ENCODE peak calls at places on chromosomes 16 and 17, in six cellular contexts. T is esophagus squamous epithelium, R is AG10803, E is heart right ventricle, G is astrocyte of the cerebellum, L is lower lobe of right lung. C is an unnamed sample.

GRCh38 chr17:65723356-65723928 is 162.0 kb upstream of the AXIN2 start:
- DNase-seq in T (no peak), R (peak), E (no peak), G (no peak), L (no peak), C (peak)

GRCh38 chr17:2710804-2711607 is 558 bp downstream of the CLUH start:
- DNase-seq in T (no peak), R (no peak), E (no peak), G (no peak), L (peak), C (peak)

GRCh38 chr17:17108681-17109049 is 66.4 kb downstream of the MPRIP start:
- DNase-seq in T (no peak), R (no peak), E (no peak), G (no peak), L (peak), C (peak)

GRCh38 chr17:427327-427726 is 74.7 kb upstream of the RPH3AL start:
- DNase-seq in T (no peak), R (no peak), E (no peak), G (no peak), L (no peak), C (no peak)

GRCh38 chr16:64627288-64627687 is 494.6 kb downstream of the CDH11 start:
- DNase-seq in T (no peak), R (no peak), E (no peak), G (no peak), L (no peak), C (no peak)

GRCh38 chr17:1629647-1630310 is 1.1 kb upstream of the SLC43A2 start:
- DNase-seq in T (no peak), R (peak), E (peak), G (no peak), L (peak), C (peak)

GRCh38 chr17:82884923-82885322 is 45.1 kb upstream of the ZNF750 start:
- DNase-seq in T (no peak), R (no peak), E (no peak), G (no peak), L (no peak), C (no peak)

GRCh38 chr16:8878523-8878911 is 3.6 kb upstream of the LITAFD start:
- DNase-seq in T (no peak), R (peak), E (no peak), G (no peak), L (no peak), C (peak)

GRCh38 chr17:49984776-49985175 is 10.2 kb downstream of the DLX3 start:
- DNase-seq in T (no peak), R (no peak), E (no peak), G (no peak), L (no peak), C (no peak)

GRCh38 chr17:73286863-73287296 is 24.9 kb downstream of the CDC42EP4 start:
- DNase-seq in T (no peak), R (no peak), E (no peak), G (peak), L (no peak), C (peak)

GRCh38 chr17:38539386-38539785 is 66.4 kb downstream of the SRCIN1 start:
- DNase-seq in T (no peak), R (no peak), E (no peak), G (no peak), L (no peak), C (no peak)

GRCh38 chr17:61574542-61575351 is 16.3 kb downstream of the NACA2 start:
- DNase-seq in T (no peak), R (peak), E (no peak), G (peak), L (no peak), C (peak)

GRCh38 chr17:7849185-7850117 is 5.4 kb upstream of the TMEM88 start:
- DNase-seq in T (no peak), R (no peak), E (no peak), G (no peak), L (peak), C (no peak)

GRCh38 chr17:28725166-28725659 is 820 bp downstream of the TLCD1 start:
- DNase-seq in T (no peak), R (peak), E (no peak), G (no peak), L (no peak), C (peak)

GRCh38 chr16:81821422-81822128 is 42.5 kb downstream of the PLCG2 start:
- DNase-seq in T (no peak), R (no peak), E (no peak), G (no peak), L (no peak), C (no peak)

GRCh38 chr17:73156166-73156840 is 8.5 kb upstream of the SSTR2 start:
- DNase-seq in T (no peak), R (peak), E (peak), G (no peak), L (peak), C (peak)

GRCh38 chr16:1102921-1103648 is 7.0 kb upstream of the C1QTNF8 start:
- DNase-seq in T (no peak), R (peak), E (peak), G (no peak), L (peak), C (peak)

GRCh38 chr17:57783338-57783742 is 38.2 kb upstream of the CCDC182 start:
- DNase-seq in T (no peak), R (peak), E (peak), G (no peak), L (peak), C (peak)

GRCh38 chr17:43857141-43857540 is 10.2 kb downstream of the CD300LG start:
- DNase-seq in T (no peak), R (no peak), E (no peak), G (no peak), L (no peak), C (no peak)

GRCh38 chr16:2031081-2031577 is 4.4 kb downstream of the NHERF2 start:
- DNase-seq in T (no peak), R (no peak), E (peak), G (no peak), L (no peak), C (no peak)

GRCh38 chr16:4616047-4616811 is 1.5 kb upstream of the UBALD1 start:
- DNase-seq in T (peak), R (peak), E (peak), G (peak), L (peak), C (peak)

GRCh38 chr16:66549284-66550131 is at the start of gene TK2:
- DNase-seq in T (no peak), R (peak), E (peak), G (no peak), L (peak), C (peak)

GRCh38 chr17:76072149-76072858 is at the start of gene SRP68:
- DNase-seq in T (peak), R (peak), E (peak), G (peak), L (peak), C (peak)

GRCh38 chr16:10624527-10624926 is 44.1 kb upstream of the EMP2 start:
- DNase-seq in T (no peak), R (no peak), E (no peak), G (no peak), L (peak), C (no peak)

GRCh38 chr17:78992542-78993212 is 13.0 kb upstream of the LGALS3BP start:
- DNase-seq in T (no peak), R (no peak), E (no peak), G (no peak), L (no peak), C (peak)

GRCh38 chr17:58960068-58960467 is 146.6 kb downstream of the TRIM37 start:
- DNase-seq in T (no peak), R (peak), E (no peak), G (peak), L (no peak), C (peak)

GRCh38 chr16:993731-994130 is 12.2 kb downstream of the SOX8 start:
- DNase-seq in T (no peak), R (no peak), E (no peak), G (no peak), L (no peak), C (no peak)

GRCh38 chr17:32319548-32319905 is 22.4 kb downstream of the C17orf75 start:
- DNase-seq in T (peak), R (peak), E (peak), G (peak), L (peak), C (no peak)

GRCh38 chr17:29665480-29665807 is 42.7 kb upstream of the CORO6 start:
- DNase-seq in T (no peak), R (no peak), E (no peak), G (no peak), L (no peak), C (no peak)

DNA sequence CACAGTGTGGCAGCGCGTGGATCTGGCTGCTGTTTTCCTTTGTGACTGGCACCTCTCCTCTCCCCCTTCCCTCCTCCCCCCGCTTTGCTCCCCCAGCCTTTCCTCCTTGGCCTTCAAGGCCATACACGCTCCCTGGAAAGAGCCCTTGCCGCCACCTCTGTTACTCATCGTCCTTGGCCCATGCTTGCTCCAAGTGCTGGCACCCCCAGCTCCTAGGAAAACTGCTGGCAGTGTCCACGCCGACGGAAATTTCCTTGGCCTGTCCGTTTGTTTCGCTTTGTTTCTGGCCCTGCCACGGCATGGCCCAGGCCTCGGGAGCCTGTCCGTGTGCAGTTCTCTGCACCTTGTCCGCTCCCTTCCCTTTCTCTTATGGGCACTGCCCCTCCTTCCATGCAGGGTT is 18.0 kb downstream of the CA5A start:
- DNase-seq in T (no peak), R (peak), E (no peak), G (no peak), L (no peak), C (peak)
- H3K4me3 ChIP-seq in T (peak), R (peak), E (peak), G (no peak), L (no peak), C (no peak)

GRCh38 chr17:34980681-34981537 is 597 bp downstream of the LIG3 start:
- DNase-seq in T (peak), R (peak), E (peak), G (peak), L (peak), C (peak)
- TF ChIP-seq CTCF in T (no peak), R (peak), E (peak), G (peak), L (peak), C (peak)

DNA sequence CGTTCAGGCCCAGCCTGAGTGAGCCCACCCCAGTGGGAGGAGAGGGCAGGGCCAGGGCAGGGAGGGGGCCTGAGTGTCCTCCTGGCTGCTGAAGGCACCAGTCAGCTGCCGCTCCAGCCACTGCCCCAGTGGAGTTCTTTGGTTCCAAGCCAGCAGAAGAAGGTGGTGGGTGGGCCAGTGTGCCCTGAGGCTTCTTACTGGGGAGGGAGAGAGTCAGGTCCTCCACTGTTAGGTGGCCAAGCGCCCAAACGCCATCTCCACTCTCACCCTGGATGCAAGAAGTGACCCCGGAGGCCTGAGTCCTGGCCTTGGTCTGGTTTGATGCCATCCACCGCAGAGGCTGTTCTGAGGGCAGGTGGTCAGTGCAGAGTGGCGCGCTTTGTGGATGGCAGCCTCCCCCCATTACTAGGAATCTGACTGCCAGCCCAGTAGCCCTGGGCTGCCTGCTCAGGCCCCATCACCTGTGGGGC is 2.2 kb downstream of the RNF213 start:
- DNase-seq in T (no peak), R (no peak), E (no peak), G (no peak), L (no peak), C (no peak)
- H3K4me3 ChIP-seq in T (peak), R (peak), E (peak), G (no peak), L (peak), C (peak)

DNA sequence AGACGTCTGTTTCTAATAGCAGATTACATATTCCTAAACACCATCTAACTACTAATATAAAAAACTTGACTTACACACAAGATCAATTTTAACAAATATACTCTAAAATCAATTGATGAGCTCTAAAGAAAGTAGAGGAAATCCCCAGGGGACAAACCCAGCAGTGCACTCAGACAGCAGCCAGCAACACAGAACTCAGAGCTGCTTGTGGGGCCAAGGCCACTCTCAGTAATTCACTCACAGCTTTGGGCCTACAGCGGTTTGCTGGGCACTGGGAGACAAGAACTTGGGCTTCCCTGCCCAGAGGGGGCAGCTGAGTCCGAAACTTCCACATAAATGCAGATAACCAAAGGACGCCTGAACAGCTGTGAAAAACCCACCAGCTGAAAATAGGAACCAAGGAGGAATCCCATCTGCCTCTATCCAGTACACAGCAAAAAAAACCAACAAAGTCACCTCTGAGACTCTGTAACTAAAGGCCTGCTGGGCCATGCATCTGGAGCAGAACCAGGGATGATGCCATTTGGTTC is 21.4 kb downstream of the NPLOC4 start:
- DNase-seq in T (no peak), R (no peak), E (no peak), G (no peak), L (peak), C (no peak)
- TF ChIP-seq CTCF in T (no peak), R (no peak), E (no peak), G (no peak), L (no peak), C (no peak)

GRCh38 chr17:37430051-37430591 is 23.4 kb downstream of the TADA2A start:
- DNase-seq in T (no peak), R (peak), E (no peak), G (no peak), L (no peak), C (peak)
- H3K4me3 ChIP-seq in T (no peak), R (no peak), E (no peak), G (no peak), L (no peak), C (no peak)

GRCh38 chr17:81393684-81394376 is 1.4 kb upstream of the BAHCC1 start:
- DNase-seq in T (peak), R (peak), E (peak), G (peak), L (peak), C (peak)

GRCh38 chr17:81394377-81394747 is 895 bp upstream of the BAHCC1 start:
- DNase-seq in T (no peak), R (no peak), E (no peak), G (no peak), L (no peak), C (no peak)

GRCh38 chr17:81396278-81396721 is 1.0 kb downstream of the BAHCC1 start:
- DNase-seq in T (no peak), R (peak), E (no peak), G (no peak), L (no peak), C (no peak)

GRCh38 chr17:81395600-81396277 is 482 bp downstream of the BAHCC1 start:
- DNase-seq in T (no peak), R (no peak), E (no peak), G (no peak), L (no peak), C (no peak)

DNA sequence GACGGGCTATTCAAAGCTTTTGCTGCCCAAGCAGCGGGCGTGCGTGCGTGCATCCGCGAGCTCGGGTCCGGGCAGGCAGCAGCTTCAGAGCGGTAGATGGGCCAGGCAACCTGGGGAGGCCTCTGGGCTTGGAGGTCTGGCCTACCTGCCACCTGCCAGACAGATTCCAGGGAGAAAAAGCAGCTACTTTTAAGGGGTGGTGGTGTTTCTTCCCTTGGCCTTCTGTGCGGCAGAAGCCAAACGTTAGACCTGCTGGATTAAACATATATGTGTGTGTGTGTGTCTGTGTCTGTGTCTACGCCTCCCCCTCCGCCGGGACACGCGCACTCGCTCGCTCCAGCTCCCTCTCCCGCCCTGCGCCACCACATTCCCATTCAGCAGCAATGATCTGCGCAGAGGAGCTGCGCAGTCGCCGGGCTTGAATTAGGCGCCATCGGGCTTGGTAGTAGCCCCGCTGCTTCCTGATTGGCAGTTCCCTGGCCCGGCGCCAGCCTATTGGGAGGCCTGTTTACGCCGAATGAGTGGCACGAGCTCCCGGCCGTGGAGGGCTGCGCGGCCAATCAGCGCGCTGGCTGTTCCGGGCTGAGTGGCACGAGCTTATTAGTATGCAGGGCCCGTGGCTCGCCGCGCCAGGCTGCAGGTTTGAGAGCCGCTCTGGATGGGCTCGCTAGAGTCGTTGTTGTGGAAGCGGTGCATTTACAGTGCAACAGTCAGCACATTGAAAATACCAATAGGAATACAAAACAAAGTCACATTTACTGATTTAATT is at the start of gene BAHCC1:
- DNase-seq in T (peak), R (peak), E (peak), G (peak), L (peak), C (peak)
- TF ChIP-seq CTCF in T (no peak), R (no peak), E (no peak), G (no peak), L (no peak), C (no peak)

GRCh38 chr16:6103561-6103960 is 1006.0 kb upstream of the EEF2KMT start:
- DNase-seq in T (no peak), R (no peak), E (no peak), G (no peak), L (no peak), C (no peak)

GRCh38 chr16:6106061-6106460 is 1008.5 kb upstream of the EEF2KMT start:
- DNase-seq in T (no peak), R (no peak), E (no peak), G (no peak), L (no peak), C (no peak)

GRCh38 chr16:6104423-6104822 is 1006.8 kb upstream of the EEF2KMT start:
- DNase-seq in T (no peak), R (no peak), E (no peak), G (no peak), L (no peak), C (no peak)

DNA sequence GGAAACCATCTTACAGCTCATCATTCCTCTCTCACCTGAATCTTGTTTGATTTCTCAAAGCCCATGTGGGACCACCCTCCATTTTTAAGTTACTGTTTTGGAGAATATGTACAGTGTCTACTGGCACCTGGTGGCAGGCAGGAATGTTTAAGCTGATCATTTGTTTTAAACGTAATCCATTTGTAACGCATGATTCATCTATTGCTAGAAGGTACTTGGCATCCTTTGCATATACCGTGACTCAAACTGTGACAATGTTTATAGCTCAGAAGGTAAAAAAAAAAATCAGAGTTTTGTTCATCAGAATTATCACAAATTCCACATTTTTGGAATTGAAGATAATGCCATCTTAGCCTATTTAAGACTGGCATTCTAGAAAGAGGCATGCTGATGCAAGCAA is 1007.5 kb upstream of the EEF2KMT start:
- DNase-seq in T (no peak), R (no peak), E (no peak), G (no peak), L (no peak), C (no peak)
- H3K4me3 ChIP-seq in T (no peak), R (no peak), E (no peak), G (no peak), L (no peak), C (no peak)

DNA sequence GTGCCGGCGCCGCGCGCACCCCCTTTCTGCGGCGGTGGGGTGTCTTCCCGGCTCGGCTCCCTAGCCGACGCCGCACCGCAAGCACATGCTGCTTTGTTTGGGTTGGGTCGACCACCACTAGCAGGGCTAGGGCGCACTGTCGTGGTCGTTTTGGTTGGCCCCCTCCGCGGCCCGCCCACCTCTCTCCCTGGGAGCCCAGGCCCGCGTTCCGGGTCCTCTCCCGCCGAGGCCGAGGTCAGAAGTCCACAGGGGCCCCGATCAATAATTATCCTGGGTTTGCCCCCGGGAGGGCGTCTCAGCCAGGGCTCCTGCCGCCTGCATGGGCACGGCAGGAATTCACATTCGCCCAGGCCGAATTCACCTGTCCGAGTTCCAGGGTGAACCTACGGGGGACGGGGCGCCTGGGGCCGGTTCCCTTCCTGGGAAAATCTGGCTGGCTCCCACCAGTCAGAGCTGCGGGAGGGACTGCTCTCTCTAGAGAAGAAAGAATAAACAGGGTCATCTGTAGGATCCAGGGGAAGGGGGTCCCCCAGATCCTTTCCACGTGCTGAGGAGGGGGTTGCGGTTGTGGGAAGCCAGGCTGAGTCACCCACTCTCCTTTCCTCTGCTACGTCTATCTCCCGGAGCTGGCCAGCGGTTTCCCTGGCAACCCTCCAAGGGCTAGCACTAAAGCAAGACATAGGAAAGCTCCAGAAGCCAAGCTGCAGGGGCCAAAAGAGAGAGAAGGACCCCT is 584 bp upstream of the STAT5B start:
- DNase-seq in T (no peak), R (peak), E (peak), G (peak), L (peak), C (peak)
- TF ChIP-seq CTCF in T (no peak), R (no peak), E (no peak), G (no peak), L (no peak), C (no peak)

C was measured in fibroblast of villous mesenchyme.